ENCODE peak calls at places on chromosomes 4 and X, in six cellular contexts. One of them, this sample, is unnamed. For H3K79me2, the result is how much of the 10 kb centered on the place peaks cover.

GRCh38 chr4:100098681-100099080 is 91.6 kb downstream of the DDIT4L start:
- DNase-seq in SK-N-SH: no peak
- DNase-seq in OCI-LY7: no peak
- DNase-seq in H9: no peak
- DNase-seq in trophoblast cell: no peak
- DNase-seq in fibroblast of lung: no peak
- DNase-seq in this sample: no peak

GRCh38 chr4:6134612-6135220 is 65.6 kb downstream of the JAKMIP1 start:
- DNase-seq in H9: peak
- DNase-seq in SK-N-SH: no peak
- DNase-seq in OCI-LY7: peak
- DNase-seq in fibroblast of lung: no peak
- DNase-seq in trophoblast cell: no peak
- DNase-seq in this sample: peak

GRCh38 chr4:30537462-30537861 is 182.7 kb upstream of the PCDH7 start:
- DNase-seq in H9: no peak
- DNase-seq in trophoblast cell: no peak
- DNase-seq in SK-N-SH: no peak
- DNase-seq in OCI-LY7: no peak
- DNase-seq in fibroblast of lung: peak
- DNase-seq in this sample: no peak

GRCh38 chr4:1766336-1767057 is 26.6 kb upstream of the FGFR3 start:
- DNase-seq in SK-N-SH: peak
- DNase-seq in fibroblast of lung: no peak
- DNase-seq in H9: peak
- DNase-seq in trophoblast cell: no peak
- DNase-seq in OCI-LY7: no peak
- DNase-seq in this sample: no peak

GRCh38 chr4:5888222-5888701 is 4.6 kb downstream of the CRMP1 start:
- DNase-seq in OCI-LY7: no peak
- DNase-seq in H9: peak
- DNase-seq in SK-N-SH: peak
- DNase-seq in trophoblast cell: no peak
- DNase-seq in fibroblast of lung: peak
- DNase-seq in this sample: no peak

GRCh38 chr4:101756181-101756580 is 34.3 kb upstream of the BANK1 start:
- DNase-seq in SK-N-SH: no peak
- DNase-seq in trophoblast cell: no peak
- DNase-seq in OCI-LY7: no peak
- DNase-seq in H9: no peak
- DNase-seq in fibroblast of lung: peak
- DNase-seq in this sample: no peak

GRCh38 chr4:126705271-126705670 is 927.5 kb upstream of the INTU start:
- DNase-seq in H9: no peak
- DNase-seq in fibroblast of lung: peak
- DNase-seq in trophoblast cell: no peak
- DNase-seq in SK-N-SH: no peak
- DNase-seq in OCI-LY7: no peak
- DNase-seq in this sample: no peak

GRCh38 chr4:38231626-38232025 is 271.4 kb downstream of the PTTG2 start:
- DNase-seq in H9: no peak
- DNase-seq in trophoblast cell: no peak
- DNase-seq in fibroblast of lung: no peak
- DNase-seq in OCI-LY7: no peak
- DNase-seq in SK-N-SH: no peak
- DNase-seq in this sample: no peak

GRCh38 chr4:156950950-156951349 is 20.6 kb downstream of the PDGFC start:
- DNase-seq in fibroblast of lung: no peak
- DNase-seq in trophoblast cell: no peak
- DNase-seq in OCI-LY7: no peak
- DNase-seq in SK-N-SH: no peak
- DNase-seq in H9: no peak
- DNase-seq in this sample: no peak

GRCh38 chr4:141686146-141686775 is 49.9 kb downstream of the IL15 start:
- DNase-seq in trophoblast cell: peak
- DNase-seq in OCI-LY7: no peak
- DNase-seq in SK-N-SH: no peak
- DNase-seq in H9: no peak
- DNase-seq in fibroblast of lung: peak
- DNase-seq in this sample: no peak

GRCh38 chrX:54358424-54359211 is 772 bp upstream of the WNK3 start:
- DNase-seq in OCI-LY7: no peak
- DNase-seq in trophoblast cell: peak
- DNase-seq in H9: peak
- DNase-seq in fibroblast of lung: peak
- DNase-seq in SK-N-SH: peak
- DNase-seq in this sample: no peak

GRCh38 chr4:8261851-8262535 is 7.6 kb upstream of the HTRA3 start:
- DNase-seq in SK-N-SH: no peak
- DNase-seq in fibroblast of lung: peak
- DNase-seq in OCI-LY7: no peak
- DNase-seq in H9: no peak
- DNase-seq in trophoblast cell: peak
- DNase-seq in this sample: no peak

GRCh38 chr4:120158860-120159259 is 92.2 kb upstream of the MAD2L1 start:
- DNase-seq in OCI-LY7: no peak
- DNase-seq in H9: no peak
- DNase-seq in trophoblast cell: no peak
- DNase-seq in fibroblast of lung: no peak
- DNase-seq in SK-N-SH: no peak
- DNase-seq in this sample: no peak

GRCh38 chr4:186948361-186949291 is 225.0 kb upstream of the FAT1 start:
- DNase-seq in fibroblast of lung: peak
- DNase-seq in trophoblast cell: peak
- DNase-seq in H9: peak
- DNase-seq in OCI-LY7: peak
- DNase-seq in SK-N-SH: peak
- DNase-seq in this sample: peak

GRCh38 chr4:81811562-81812293 is 340.0 kb upstream of the RASGEF1B start:
- DNase-seq in trophoblast cell: no peak
- DNase-seq in H9: no peak
- DNase-seq in SK-N-SH: no peak
- DNase-seq in OCI-LY7: no peak
- DNase-seq in fibroblast of lung: no peak
- DNase-seq in this sample: no peak

GRCh38 chr4:8229341-8229975 is 30.4 kb downstream of the SH3TC1 start:
- DNase-seq in OCI-LY7: no peak
- DNase-seq in fibroblast of lung: no peak
- DNase-seq in SK-N-SH: no peak
- DNase-seq in H9: no peak
- DNase-seq in trophoblast cell: no peak
- DNase-seq in this sample: no peak

GRCh38 chr4:145804134-145804533 is 124.2 kb downstream of the C4orf51 start:
- DNase-seq in fibroblast of lung: peak
- DNase-seq in trophoblast cell: peak
- DNase-seq in H9: no peak
- DNase-seq in OCI-LY7: no peak
- DNase-seq in SK-N-SH: no peak
- DNase-seq in this sample: no peak

GRCh38 chrX:2316534-2316933 is 184.2 kb downstream of the DHRSX start:
- DNase-seq in H9: no peak
- DNase-seq in trophoblast cell: no peak
- DNase-seq in SK-N-SH: no peak
- DNase-seq in OCI-LY7: no peak
- DNase-seq in fibroblast of lung: peak
- DNase-seq in this sample: no peak

GRCh38 chr4:165720411-165721082 is 152.5 kb upstream of the TLL1 start:
- DNase-seq in SK-N-SH: no peak
- DNase-seq in OCI-LY7: no peak
- DNase-seq in fibroblast of lung: no peak
- DNase-seq in trophoblast cell: no peak
- DNase-seq in H9: no peak
- DNase-seq in this sample: no peak

GRCh38 chrX:139931646-139932076 is 1.2 kb downstream of the ATP11C start:
- DNase-seq in trophoblast cell: no peak
- DNase-seq in fibroblast of lung: no peak
- DNase-seq in H9: no peak
- DNase-seq in OCI-LY7: no peak
- DNase-seq in SK-N-SH: peak
- DNase-seq in this sample: no peak

GRCh38 chr4:147461161-147461560 is 19.7 kb upstream of the EDNRA start:
- DNase-seq in SK-N-SH: no peak
- DNase-seq in H9: no peak
- DNase-seq in trophoblast cell: no peak
- DNase-seq in OCI-LY7: no peak
- DNase-seq in fibroblast of lung: peak
- DNase-seq in this sample: no peak

GRCh38 chr4:126734465-126734864 is 898.3 kb upstream of the INTU start:
- DNase-seq in H9: no peak
- DNase-seq in OCI-LY7: no peak
- DNase-seq in SK-N-SH: no peak
- DNase-seq in fibroblast of lung: no peak
- DNase-seq in trophoblast cell: no peak
- DNase-seq in this sample: no peak

DNA sequence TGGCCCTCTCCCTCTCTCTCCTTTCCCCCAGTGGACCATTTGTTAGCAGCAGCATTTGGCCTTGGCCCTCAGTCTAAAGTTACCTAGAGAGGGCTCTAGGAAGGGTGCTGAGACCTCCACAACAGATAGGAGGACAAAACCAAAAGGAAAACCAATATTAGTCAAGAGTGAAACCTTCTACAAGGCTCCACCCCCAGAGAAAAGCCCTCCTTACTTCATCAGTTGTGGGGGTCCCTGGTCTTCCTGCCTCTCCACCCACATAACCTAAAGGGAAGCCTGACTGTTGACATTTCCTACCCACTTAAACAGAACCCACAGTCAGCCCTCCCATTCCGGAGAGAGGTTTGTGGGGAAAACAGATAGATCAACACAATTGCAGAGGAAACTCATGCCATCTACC is 4.7 kb upstream of the CD40LG start:
- DNase-seq in SK-N-SH: no peak
- DNase-seq in H9: no peak
- DNase-seq in OCI-LY7: no peak
- DNase-seq in fibroblast of lung: no peak
- DNase-seq in trophoblast cell: no peak
- DNase-seq in this sample: no peak
- H3K4me2 ChIP-seq in SK-N-SH: no peak
- H3K4me2 ChIP-seq in H9: no peak
- H3K4me2 ChIP-seq in OCI-LY7: no peak
- H3K4me2 ChIP-seq in fibroblast of lung: no peak
- H3K4me2 ChIP-seq in trophoblast cell: no peak
- H3K4me2 ChIP-seq in this sample: no peak

GRCh38 chr4:106816501-106816900 is 219.6 kb downstream of the DKK2 start:
- DNase-seq in trophoblast cell: peak
- DNase-seq in H9: no peak
- DNase-seq in SK-N-SH: no peak
- DNase-seq in OCI-LY7: no peak
- DNase-seq in fibroblast of lung: peak
- DNase-seq in this sample: no peak

DNA sequence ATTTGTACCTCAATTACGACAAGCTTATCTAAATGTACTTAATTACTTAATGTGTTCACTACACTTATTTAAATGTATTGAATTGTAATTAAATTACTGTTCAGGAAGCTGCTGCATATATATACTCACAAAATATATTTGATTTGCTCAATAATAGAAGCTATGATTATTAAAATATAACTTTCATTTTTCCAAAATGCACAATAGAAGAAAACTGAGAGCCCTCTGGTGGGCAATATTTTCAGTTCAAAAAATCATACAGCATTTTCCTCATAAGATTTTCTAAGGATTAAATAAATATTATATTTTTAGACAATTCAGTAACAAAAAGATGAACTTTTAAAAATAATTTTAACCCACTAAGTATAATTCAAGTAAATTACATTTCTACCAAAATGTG is 217.3 kb downstream of the DKK2 start:
- DNase-seq in OCI-LY7: no peak
- DNase-seq in trophoblast cell: no peak
- DNase-seq in H9: no peak
- DNase-seq in SK-N-SH: no peak
- DNase-seq in fibroblast of lung: no peak
- DNase-seq in this sample: no peak
- H3K79me2 ChIP-seq in OCI-LY7: under half
- H3K79me2 ChIP-seq in trophoblast cell: under half
- H3K79me2 ChIP-seq in H9: under half
- H3K79me2 ChIP-seq in SK-N-SH: under half
- H3K79me2 ChIP-seq in fibroblast of lung: under half
- H3K79me2 ChIP-seq in this sample: under half

DNA sequence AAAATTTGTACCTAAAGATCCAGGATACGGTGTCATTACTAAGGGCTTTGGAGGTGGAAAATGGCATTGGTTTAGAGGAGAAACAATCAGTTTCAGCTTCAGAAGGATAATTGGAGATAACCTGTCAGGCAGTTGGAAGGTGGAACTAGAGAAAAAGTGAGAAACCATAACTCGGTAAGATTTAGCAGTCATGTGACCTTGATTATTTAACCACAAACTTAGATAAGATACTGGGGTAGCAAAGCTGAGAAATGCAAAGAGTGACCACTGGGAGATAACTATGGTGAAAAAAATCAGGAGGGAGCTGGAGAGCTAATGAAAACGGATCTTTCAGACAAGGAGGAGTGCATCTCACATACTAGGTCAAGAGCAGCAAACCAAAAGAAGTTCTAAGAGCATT is 58.3 kb upstream of the SMARCA5 start:
- DNase-seq in SK-N-SH: no peak
- DNase-seq in fibroblast of lung: peak
- DNase-seq in trophoblast cell: no peak
- DNase-seq in OCI-LY7: no peak
- DNase-seq in H9: no peak
- DNase-seq in this sample: no peak
- H3K4me2 ChIP-seq in SK-N-SH: no peak
- H3K4me2 ChIP-seq in fibroblast of lung: no peak
- H3K4me2 ChIP-seq in trophoblast cell: no peak
- H3K4me2 ChIP-seq in OCI-LY7: no peak
- H3K4me2 ChIP-seq in H9: no peak
- H3K4me2 ChIP-seq in this sample: no peak

DNA sequence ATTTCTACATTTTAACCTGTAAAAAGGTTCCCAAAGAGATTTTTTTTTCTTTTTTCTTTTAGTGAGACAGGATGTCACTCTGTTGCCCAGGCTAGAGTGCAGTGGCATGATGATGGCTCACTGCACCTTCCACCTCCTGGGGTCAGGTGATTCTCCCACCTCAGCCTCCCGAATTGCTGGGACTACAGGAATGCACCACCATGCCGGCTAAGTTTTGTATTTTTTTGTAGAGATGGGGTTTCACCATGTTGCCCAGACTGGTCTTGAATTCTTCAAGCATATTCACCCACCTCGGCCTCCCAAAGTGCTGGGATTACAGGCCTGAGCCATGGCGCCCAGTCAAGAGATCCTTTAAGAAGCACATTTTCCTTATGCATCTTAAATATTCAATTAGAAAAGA is 12.6 kb downstream of the RHOH start:
- DNase-seq in trophoblast cell: no peak
- DNase-seq in OCI-LY7: no peak
- DNase-seq in SK-N-SH: no peak
- DNase-seq in H9: no peak
- DNase-seq in fibroblast of lung: no peak
- DNase-seq in this sample: no peak
- H3K79me2 ChIP-seq in trophoblast cell: under half
- H3K79me2 ChIP-seq in OCI-LY7: half or more
- H3K79me2 ChIP-seq in SK-N-SH: under half
- H3K79me2 ChIP-seq in H9: under half
- H3K79me2 ChIP-seq in fibroblast of lung: under half
- H3K79me2 ChIP-seq in this sample: half or more

This sample was measured in Karpas-422.